ENCODE peak calls at places on chromosome 9, in six cellular contexts. Y is H1, L is breast epithelium, G is HCT116, F is spleen, C is endothelial cell of umbilical vein. T is an unnamed sample. For H3K9me3 and H3K36me3, the result is how much of the 10 kb centered on the place peaks cover.

GRCh38 chr9:100295240-100295639 is 57.5 kb downstream of the TEX10 start:
- DNase-seq in Y (no peak), G (no peak), F (no peak), C (no peak), L (no peak), T (no peak)

GRCh38 chr9:91824591-91825339 is 125.3 kb downstream of the ROR2 start:
- DNase-seq in L (no peak), F (peak), C (no peak), Y (no peak), G (no peak), T (no peak)

GRCh38 chr9:81193362-81194339 is 495.7 kb downstream of the TLE1 start:
- DNase-seq in L (no peak), C (no peak), F (no peak), G (no peak), Y (no peak), T (peak)

GRCh38 chr9:16012621-16013020 is 459.8 kb downstream of the CCDC171 start:
- DNase-seq in C (no peak), L (no peak), G (no peak), F (no peak), Y (no peak), T (no peak)

GRCh38 chr9:96382175-96382574 is 1.3 kb downstream of the SLC35D2 start:
- DNase-seq in L (no peak), Y (no peak), F (no peak), G (peak), C (no peak), T (no peak)

GRCh38 chr9:80554856-80555255 is 983.1 kb downstream of the TLE4 start:
- DNase-seq in G (no peak), C (no peak), Y (no peak), F (no peak), L (no peak), T (no peak)

GRCh38 chr9:100474082-100474949 is 1.4 kb downstream of the TMEFF1 start:
- DNase-seq in F (no peak), G (no peak), Y (no peak), C (peak), L (no peak), T (no peak)

GRCh38 chr9:81771606-81772005 is 82.3 kb upstream of the TLE1 start:
- DNase-seq in Y (no peak), G (no peak), F (no peak), C (peak), L (no peak), T (no peak)

GRCh38 chr9:137307255-137308101 is 5.4 kb upstream of the NRARP start:
- DNase-seq in L (no peak), F (peak), Y (no peak), C (no peak), G (no peak), T (no peak)

GRCh38 chr9:34254141-34254913 is 74.7 kb downstream of the KIF24 start:
- DNase-seq in C (no peak), Y (no peak), F (no peak), L (no peak), G (peak), T (peak)

GRCh38 chr9:112861155-112861554 is 29.5 kb downstream of the SLC46A2 start:
- DNase-seq in Y (no peak), L (no peak), G (no peak), C (no peak), F (no peak), T (no peak)

GRCh38 chr9:114836769-114837168 is 30.9 kb upstream of the TNFSF15 start:
- DNase-seq in F (no peak), L (no peak), Y (no peak), C (no peak), G (no peak), T (no peak)

GRCh38 chr9:113933188-113933587 is 57.1 kb downstream of the ZNF618 start:
- DNase-seq in L (no peak), Y (no peak), F (no peak), C (peak), G (no peak), T (no peak)

GRCh38 chr9:35733109-35733541 is 659 bp downstream of the CREB3 start:
- DNase-seq in C (peak), L (no peak), G (peak), Y (peak), F (no peak), T (no peak)

DNA sequence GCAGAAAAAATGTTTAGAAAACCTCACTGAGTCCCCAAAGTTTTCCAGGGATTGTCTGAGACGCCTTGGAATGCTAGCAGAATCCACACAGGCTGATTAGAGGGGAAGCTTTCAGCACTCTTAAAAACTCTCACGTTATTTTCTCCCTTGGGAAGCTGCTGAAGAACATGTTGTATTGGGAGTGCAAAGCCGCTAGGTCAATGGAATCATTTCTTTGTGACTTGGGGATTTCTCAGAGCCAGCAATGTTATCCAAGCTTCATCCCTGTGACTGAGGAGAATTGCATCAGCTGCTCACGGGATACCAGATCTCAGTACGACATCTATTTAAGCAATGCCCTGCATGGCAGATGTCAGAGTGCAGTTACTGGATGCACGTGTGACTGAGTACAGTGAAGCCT is 426.4 kb upstream of the MPDZ start:
- DNase-seq in Y (no peak), L (peak), G (no peak), C (peak), F (no peak), T (no peak)
- TF ChIP-seq POLR2AphosphoS5 in Y (no peak), L (peak), G (no peak), C (no peak), F (no peak), T (no peak)

GRCh38 chr9:135002336-135002735 is 84.6 kb upstream of the FCN1 start:
- DNase-seq in Y (no peak), C (no peak), F (peak), L (no peak), G (no peak), T (no peak)

GRCh38 chr9:134996591-134997530 is 79.1 kb upstream of the FCN1 start:
- DNase-seq in L (no peak), C (no peak), Y (no peak), F (peak), G (no peak), T (no peak)

GRCh38 chr9:135001526-135001925 is 83.8 kb upstream of the FCN1 start:
- DNase-seq in G (no peak), L (no peak), Y (no peak), F (peak), C (no peak), T (no peak)

GRCh38 chr9:135004772-135005171 is 82.7 kb upstream of the OLFM1 start:
- DNase-seq in G (no peak), C (no peak), L (no peak), Y (no peak), F (no peak), T (no peak)

GRCh38 chr9:135000647-135001245 is 83.0 kb upstream of the FCN1 start:
- DNase-seq in C (no peak), Y (no peak), L (no peak), F (no peak), G (peak), T (no peak)
- H3K9me3 ChIP-seq in C (under half), Y (half or more), L (under half), F (under half), G (under half), T (under half)

GRCh38 chr9:5714501-5715401 is 85.8 kb downstream of the RIC1 start:
- DNase-seq in G (peak), F (no peak), C (peak), Y (no peak), L (no peak), T (no peak)
- H3K36me3 ChIP-seq in G (under half), F (half or more), C (under half), Y (under half), L (under half), T (under half)

DNA sequence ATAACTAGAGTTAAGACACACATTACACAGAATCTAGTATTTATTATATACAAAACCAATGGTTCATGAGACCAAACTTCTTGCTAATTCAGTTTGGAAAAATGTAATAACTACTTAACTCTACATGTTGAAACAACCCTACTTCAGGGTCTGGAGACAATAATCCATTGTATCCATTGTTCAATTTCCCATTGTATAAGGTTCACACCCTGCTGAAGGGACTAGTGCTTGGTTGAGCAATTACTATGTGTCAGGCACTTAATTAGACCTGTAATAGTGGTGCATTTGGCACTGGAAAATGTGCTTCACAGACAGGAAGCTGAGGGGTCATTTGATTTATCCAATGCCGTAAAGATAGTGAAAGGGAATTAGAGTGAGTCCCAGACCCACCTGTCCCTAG is 114.3 kb upstream of the PAPPA start:
- DNase-seq in C (no peak), Y (no peak), G (no peak), L (no peak), F (no peak), T (no peak)
- TF ChIP-seq POLR2AphosphoS5 in C (no peak), Y (no peak), G (no peak), L (no peak), F (no peak), T (no peak)

GRCh38 chr9:102434545-102434944 is 560.6 kb upstream of the CYLC2 start:
- DNase-seq in C (no peak), Y (no peak), L (no peak), G (no peak), F (no peak), T (no peak)

GRCh38 chr9:102435427-102435826 is 559.7 kb upstream of the CYLC2 start:
- DNase-seq in L (no peak), Y (no peak), C (no peak), G (no peak), F (no peak), T (no peak)
- H3K9me3 ChIP-seq in L (under half), Y (under half), C (under half), G (under half), F (under half), T (under half)

GRCh38 chr9:124399323-124399962 is 15.8 kb downstream of the PSMB7 start:
- DNase-seq in G (no peak), L (peak), C (no peak), Y (no peak), F (no peak), T (no peak)
- H3K36me3 ChIP-seq in G (under half), L (under half), C (under half), Y (under half), F (half or more), T (under half)

DNA sequence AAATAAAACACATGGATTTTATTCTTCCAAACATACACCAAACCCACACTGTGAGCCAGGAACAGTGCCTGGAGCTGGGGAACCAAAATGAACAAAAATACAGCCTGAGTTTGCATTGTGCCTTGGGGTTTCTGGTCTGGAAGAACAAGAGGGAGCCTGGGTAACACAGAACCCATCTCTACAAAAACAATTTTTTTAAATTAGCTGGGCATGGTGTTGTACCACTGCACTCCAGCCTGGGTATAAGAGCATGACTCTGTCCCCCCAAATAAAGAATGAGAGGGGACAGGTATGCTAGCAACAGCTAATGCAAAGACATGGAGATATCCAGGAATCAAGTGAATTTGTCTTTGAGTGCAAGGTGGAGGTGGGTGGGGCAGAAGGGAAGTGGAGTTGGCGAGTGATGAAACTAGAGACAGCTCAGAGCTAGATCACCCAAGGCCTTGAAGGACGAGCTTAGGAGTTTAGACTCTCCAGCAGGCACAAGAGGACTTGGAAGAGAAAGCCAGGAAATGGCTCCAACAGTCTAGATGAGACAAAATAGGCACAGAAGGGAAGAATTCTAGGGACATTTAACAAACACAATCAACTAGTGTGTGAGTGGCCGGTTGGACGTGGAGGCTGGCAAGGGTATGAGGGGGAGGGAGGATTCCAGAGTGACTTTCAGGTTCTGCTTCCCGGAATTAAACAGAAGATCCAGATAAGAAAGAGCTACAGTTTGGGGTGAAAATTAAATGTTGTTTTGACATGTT is 47.4 kb downstream of the FNBP1 start:
- DNase-seq in Y (no peak), F (no peak), G (no peak), C (peak), L (no peak), T (peak)
- TF ChIP-seq POLR2AphosphoS5 in Y (no peak), F (peak), G (no peak), C (no peak), L (no peak), T (no peak)

GRCh38 chr9:89544280-89544664 is 46.4 kb upstream of the SEMA4D start:
- DNase-seq in F (no peak), G (no peak), L (no peak), C (no peak), Y (no peak), T (no peak)
- H3K9me3 ChIP-seq in F (under half), G (under half), L (under half), C (under half), Y (under half), T (under half)

DNA sequence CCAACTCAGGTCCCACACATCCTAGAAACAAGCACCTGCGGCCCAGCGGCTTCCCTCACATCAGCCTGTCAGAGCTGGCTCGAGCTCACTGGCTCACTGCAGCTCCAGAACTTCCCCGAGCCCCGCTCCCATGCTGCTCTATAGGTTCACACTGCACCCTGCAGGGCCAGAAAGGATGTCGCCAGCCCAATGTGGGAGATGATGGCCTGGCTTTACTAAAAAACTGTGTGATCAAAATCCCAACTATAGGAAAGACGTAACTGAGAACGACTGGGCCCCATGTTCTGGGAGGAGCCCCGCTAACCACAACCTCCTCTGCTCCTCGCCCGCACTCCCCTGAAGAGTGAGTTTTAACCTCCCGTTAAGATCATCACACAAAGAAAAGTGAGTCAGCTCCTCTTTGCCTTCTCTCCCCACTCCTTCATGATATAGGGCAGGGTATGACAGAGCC is 4.6 kb downstream of the SURF4 start:
- DNase-seq in G (no peak), L (no peak), Y (no peak), C (no peak), F (peak), T (no peak)
- H3K36me3 ChIP-seq in G (under half), L (under half), Y (under half), C (under half), F (half or more), T (under half)

GRCh38 chr9:74887041-74887980 is at the start of gene TRPM6:
- DNase-seq in Y (no peak), G (peak), F (peak), C (peak), L (peak), T (no peak)
- TF ChIP-seq POLR2AphosphoS5 in Y (no peak), G (peak), F (peak), C (no peak), L (no peak), T (no peak)